ENCODE peak calls at places on chromosomes 2 and 18, in ten cellular contexts. I is GM23338, A is HCT116, G is transverse colon, B is stomach, X is SK-N-MC, Y is prostate gland, K is HepG2, T is endothelial cell of umbilical vein, L is GM12878. D is an unnamed sample.
A peak's percentile ranks its signal among the peaks of the same experiment; 100 is the strongest.

GRCh38 chr2:191051825-191052778 is 38.1 kb upstream of the STAT1 start:
- DNase-seq in X (peak; percentile 62), Y (peak; percentile 11), L (peak; percentile 12), G (no peak), A (peak; percentile 45), B (no peak), K (peak; percentile 56), I (peak; percentile 73), T (peak; percentile 75), D (no peak)

GRCh38 chr2:48721158-48721557 is 34.4 kb downstream of the LHCGR start:
- DNase-seq in K (no peak), X (no peak), G (no peak), T (no peak), Y (no peak), B (no peak), L (no peak), A (no peak), I (no peak), D (no peak)

GRCh38 chr18:14086459-14087231 is 45.6 kb downstream of the ZNF519 start:
- DNase-seq in L (no peak), X (no peak), Y (no peak), I (peak; percentile 84), T (peak; percentile 34), K (peak; percentile 50), A (no peak), B (no peak), G (no peak), D (no peak)

GRCh38 chr2:151552287-151552686 is 142.6 kb downstream of the RIF1 start:
- DNase-seq in B (no peak), G (no peak), X (no peak), T (no peak), Y (no peak), L (no peak), K (no peak), A (no peak), I (peak; percentile 12), D (no peak)

GRCh38 chr2:455913-456312 is 168.0 kb upstream of the ALKAL2 start:
- DNase-seq in K (no peak), Y (no peak), G (no peak), A (no peak), I (no peak), L (no peak), X (no peak), B (no peak), T (no peak), D (no peak)

GRCh38 chr2:1502891-1503304 is 89.6 kb downstream of the TPO start:
- DNase-seq in L (no peak), B (no peak), Y (no peak), I (no peak), G (no peak), K (no peak), T (no peak), A (no peak), X (no peak), D (no peak)

GRCh38 chr18:21914739-21915319 is 174.2 kb downstream of the MIB1 start:
- DNase-seq in T (peak; percentile 81), I (peak; percentile 85), L (no peak), K (peak; percentile 53), G (peak; percentile 19), A (peak; percentile 59), B (no peak), X (peak; percentile 3), Y (no peak), D (no peak)

GRCh38 chr18:54608008-54608642 is 17.1 kb downstream of the DYNAP start:
- DNase-seq in B (no peak), Y (no peak), I (no peak), T (peak; percentile 3), L (no peak), A (no peak), G (no peak), X (no peak), K (no peak), D (no peak)

DNA sequence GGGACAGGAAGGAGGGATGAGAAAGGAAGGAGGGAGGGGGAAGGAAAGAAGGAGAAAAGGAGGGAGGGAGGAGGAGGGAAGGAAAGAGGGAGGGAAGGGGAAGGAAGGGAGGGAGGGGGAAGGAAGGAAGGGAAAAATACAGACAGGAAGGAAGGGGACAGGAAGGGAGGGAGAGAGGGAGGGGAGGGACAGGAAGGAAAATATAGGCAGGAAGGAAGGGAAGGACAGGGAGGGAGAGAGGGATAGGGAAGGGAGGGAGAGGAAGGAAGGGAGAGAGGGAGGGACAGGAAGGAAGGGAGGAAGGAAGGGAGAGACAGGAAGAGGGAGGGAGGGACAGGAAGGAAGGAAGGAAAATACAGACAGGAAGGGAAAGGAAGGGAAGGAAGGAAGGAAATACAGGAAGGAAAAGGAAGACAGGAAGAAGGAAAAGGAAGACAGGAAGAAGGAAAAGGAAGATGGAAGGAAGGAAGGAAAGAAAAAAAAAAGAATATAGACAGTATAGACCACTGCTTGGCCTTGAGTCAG is 63.6 kb downstream of the FEZ2 start:
- DNase-seq in X (no peak), B (no peak), K (no peak), G (no peak), I (no peak), T (no peak), A (no peak), Y (no peak), L (no peak), D (no peak)
- TF ChIP-seq POLR2AphosphoS5 in X (no peak), B (no peak), K (no peak), G (no peak), I (no peak), T (no peak), A (no peak), Y (no peak), L (no peak), D (no peak)

GRCh38 chr2:71457959-71458322 is 4.6 kb downstream of the DYSF start:
- DNase-seq in Y (no peak), A (no peak), G (no peak), I (no peak), X (no peak), T (no peak), B (no peak), L (no peak), K (no peak), D (no peak)

GRCh38 chr2:71460056-71460455 is 6.7 kb downstream of the DYSF start:
- DNase-seq in T (peak; percentile 25), A (no peak), Y (no peak), X (no peak), I (no peak), K (no peak), B (no peak), G (no peak), L (no peak), D (no peak)

GRCh38 chr2:71457123-71457958 is 4.0 kb downstream of the DYSF start:
- DNase-seq in G (no peak), A (no peak), L (no peak), I (no peak), T (no peak), Y (no peak), B (no peak), X (no peak), K (no peak), D (no peak)

GRCh38 chr2:71459084-71459431 is 5.7 kb downstream of the DYSF start:
- DNase-seq in B (no peak), X (no peak), K (no peak), Y (no peak), I (no peak), G (no peak), A (no peak), L (no peak), T (no peak), D (no peak)

GRCh38 chr2:71458413-71459083 is 5.2 kb downstream of the DYSF start:
- DNase-seq in G (no peak), X (no peak), I (no peak), T (peak; percentile 36), Y (no peak), K (no peak), L (no peak), B (no peak), A (no peak), D (no peak)
- TF ChIP-seq POLR2AphosphoS5 in G (no peak), X (no peak), I (no peak), T (no peak), Y (no peak), K (no peak), L (no peak), B (no peak), A (no peak), D (no peak)

DNA sequence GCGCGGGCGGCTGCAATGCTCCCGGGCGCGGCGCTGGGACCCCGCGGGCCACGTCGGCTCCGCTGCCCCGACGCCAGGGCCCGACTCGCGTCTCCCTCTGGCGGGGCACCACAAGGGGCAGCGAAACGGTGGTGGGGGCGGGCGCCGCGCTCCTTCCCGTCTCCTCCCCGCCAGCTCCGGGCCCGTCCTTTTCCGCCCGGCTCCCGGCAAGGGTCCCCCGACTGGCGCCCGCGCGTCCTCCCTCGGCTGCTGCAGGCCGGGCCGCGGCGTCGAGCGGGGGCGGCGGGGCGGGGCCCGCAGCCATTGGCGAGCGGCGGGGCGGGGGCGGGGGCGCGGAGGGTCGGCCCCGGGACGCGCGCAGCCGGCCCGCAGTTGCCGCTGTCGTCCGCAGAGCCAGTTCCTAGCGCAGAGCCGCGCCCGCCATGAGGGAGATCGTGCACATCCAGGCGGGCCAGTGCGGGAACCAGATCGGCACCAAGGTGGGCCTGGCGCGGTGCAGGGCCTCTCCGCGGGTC is at the start of gene TUBB6:
- DNase-seq in Y (no peak), L (no peak), K (no peak), X (no peak), G (peak; percentile 64), A (no peak), I (peak; percentile 78), T (peak; percentile 85), B (peak; percentile 47), D (peak; percentile 87)
- TF ChIP-seq POLR2AphosphoS5 in Y (no peak), L (peak; percentile 80), K (no peak), X (peak; percentile 73), G (peak; percentile 68), A (peak; percentile 85), I (peak; percentile 74), T (peak; percentile 90), B (no peak), D (peak; percentile 69)

GRCh38 chr2:187548658-187549057 is 5.6 kb downstream of the TFPI start:
- DNase-seq in T (no peak), X (no peak), B (no peak), G (no peak), L (no peak), K (no peak), I (no peak), A (no peak), Y (no peak), D (no peak)

GRCh38 chr2:187549193-187549592 is 5.0 kb downstream of the TFPI start:
- DNase-seq in L (no peak), G (no peak), X (no peak), B (no peak), Y (no peak), T (peak; percentile 82), A (no peak), I (no peak), K (no peak), D (no peak)

GRCh38 chr2:187545238-187545751 is 8.9 kb downstream of the TFPI start:
- DNase-seq in K (no peak), L (no peak), Y (no peak), I (no peak), G (no peak), A (no peak), B (no peak), X (no peak), T (peak; percentile 64), D (no peak)

GRCh38 chr2:187546762-187547333 is 7.4 kb downstream of the TFPI start:
- DNase-seq in L (no peak), A (no peak), Y (no peak), B (no peak), K (no peak), I (no peak), X (no peak), G (no peak), T (no peak), D (no peak)

DNA sequence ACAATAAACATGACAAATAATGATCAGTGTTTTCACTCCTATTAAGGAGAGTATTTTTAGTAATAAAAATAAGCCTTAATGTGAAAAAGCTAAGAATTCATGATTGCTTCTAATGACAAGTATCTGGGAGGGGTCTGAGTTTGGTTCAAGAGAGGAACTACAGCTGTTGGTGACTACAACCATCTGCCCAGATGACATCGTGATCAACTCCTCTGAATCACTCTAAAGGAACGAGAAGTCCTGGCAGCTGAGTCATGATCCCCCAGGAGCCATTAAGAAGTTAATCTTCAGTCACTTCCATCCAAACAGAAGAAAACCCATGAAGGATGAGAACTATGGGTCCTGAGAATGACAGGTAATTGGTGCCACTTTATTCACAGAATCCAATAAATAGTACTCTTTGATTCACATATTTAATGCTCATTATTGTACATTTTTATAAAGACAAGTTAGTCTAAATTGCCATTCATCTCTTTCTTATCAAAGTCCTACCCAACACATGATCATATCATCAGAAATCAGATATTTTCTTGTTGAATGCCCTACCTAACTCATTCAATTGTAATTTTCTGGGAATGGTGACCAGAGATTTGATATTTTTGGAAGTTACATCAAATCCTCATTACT is 6.8 kb downstream of the TFPI start:
- DNase-seq in K (no peak), B (no peak), G (peak; percentile 32), X (no peak), T (peak; percentile 91), L (no peak), A (peak; percentile 92), Y (no peak), I (no peak), D (no peak)
- TF ChIP-seq POLR2AphosphoS5 in K (no peak), B (no peak), G (no peak), X (no peak), T (peak; percentile 91), L (no peak), A (peak; percentile 73), Y (no peak), I (no peak), D (no peak)